ENCODE peak calls at places on chromosomes 1 and 21, in four cellular contexts. D, F, H and E are unnamed samples.

GRCh38 chr1:219805191-219805590 is 123.2 kb downstream of the SLC30A10 start:
- DNase-seq in D (no peak), F (no peak), H (no peak), E (peak; percentile 16)

GRCh38 chr1:56073206-56073605 is 506.2 kb downstream of the PLPP3 start:
- DNase-seq in D (peak; percentile 33), F (no peak), H (no peak), E (no peak)

GRCh38 chr1:22760453-22760852 is 49.8 kb downstream of the EPHB2 start:
- DNase-seq in D (no peak), F (no peak), H (no peak), E (no peak)

GRCh38 chr21:41207401-41208388 is 39.7 kb downstream of the BACE2 start:
- DNase-seq in D (peak; percentile 83), F (peak; percentile 87), H (no peak), E (peak; percentile 8)

GRCh38 chr1:230135726-230136125 is 68.7 kb downstream of the GALNT2 start:
- DNase-seq in D (no peak), F (no peak), H (no peak), E (no peak)

GRCh38 chr1:37147397-37147831 is 113.1 kb upstream of the GRIK3 start:
- DNase-seq in D (no peak), F (peak; percentile 47), H (no peak), E (no peak)

GRCh38 chr1:69737527-69738176 is 169.9 kb downstream of the LRRC7 start:
- DNase-seq in D (peak; percentile 58), F (no peak), H (peak; percentile 2), E (peak; percentile 49)

GRCh38 chr1:25562101-25562927 is 18.9 kb downstream of the LDLRAP1 start:
- DNase-seq in D (no peak), F (no peak), H (no peak), E (no peak)

GRCh38 chr1:150567341-150567716 is 12.1 kb downstream of the MCL1 start:
- DNase-seq in D (no peak), F (no peak), H (no peak), E (no peak)

GRCh38 chr1:206482611-206483010 is 12.3 kb downstream of the IKBKE start:
- DNase-seq in D (no peak), F (no peak), H (no peak), E (no peak)

GRCh38 chr1:30718636-30719405 is 4.6 kb downstream of the MATN1 start:
- DNase-seq in D (peak; percentile 98), F (peak; percentile 97), H (peak; percentile 66), E (peak; percentile 98)

GRCh38 chr21:36454706-36455105 is 25.2 kb downstream of the CLDN14 start:
- DNase-seq in D (peak; percentile 15), F (no peak), H (no peak), E (no peak)

GRCh38 chr1:62439652-62440371 is 3.0 kb downstream of the USP1 start:
- DNase-seq in D (no peak), F (no peak), H (no peak), E (no peak)

GRCh38 chr1:27513958-27514357 is 24.0 kb upstream of the WASF2 start:
- DNase-seq in D (no peak), F (no peak), H (no peak), E (no peak)

GRCh38 chr1:228014235-228014930 is 7.6 kb downstream of the WNT3A start:
- DNase-seq in D (peak; percentile 74), F (no peak), H (no peak), E (no peak)

GRCh38 chr1:207861442-207862177 is 49.3 kb downstream of the CD34 start:
- DNase-seq in D (peak; percentile 50), F (peak; percentile 57), H (no peak), E (no peak)

GRCh38 chr21:37202221-37202805 is 64.8 kb downstream of the VPS26C start:
- DNase-seq in D (no peak), F (no peak), H (no peak), E (no peak)

GRCh38 chr1:7208647-7209180 is 423.5 kb downstream of the CAMTA1 start:
- DNase-seq in D (no peak), F (no peak), H (no peak), E (no peak)

DNA sequence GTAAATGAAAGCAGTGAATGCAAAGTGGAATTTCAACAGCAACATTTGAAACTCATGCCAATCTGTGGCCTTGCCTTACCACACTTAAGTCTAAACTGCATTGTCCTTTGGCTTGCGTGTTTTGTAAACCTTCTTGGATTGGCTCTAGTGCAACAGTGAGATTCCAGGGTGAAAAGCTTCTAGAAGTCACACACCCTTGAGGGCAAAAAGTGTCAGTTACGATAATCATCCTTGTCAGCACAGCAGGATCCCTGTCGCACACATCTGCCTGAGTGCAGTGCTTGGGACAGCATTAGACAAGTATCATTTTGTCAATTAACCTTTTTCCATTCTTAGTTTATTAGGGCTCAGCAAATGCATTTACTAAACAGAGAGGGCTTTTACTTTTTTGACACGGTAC is 243.4 kb upstream of the PTBP2 start:
- DNase-seq in D (no peak), F (no peak), H (no peak), E (no peak)
- TF ChIP-seq CTCF in D (no peak), F (no peak), H (no peak), E (no peak)

GRCh38 chr1:10987840-10988417 is 24.5 kb upstream of the TARDBP start:
- DNase-seq in D (no peak), F (no peak), H (no peak), E (no peak)

GRCh38 chr1:10996100-10996499 is 16.4 kb upstream of the TARDBP start:
- DNase-seq in D (no peak), F (no peak), H (no peak), E (no peak)

GRCh38 chr1:10990828-10991227 is 21.6 kb upstream of the TARDBP start:
- DNase-seq in D (no peak), F (no peak), H (no peak), E (no peak)

GRCh38 chr1:10992864-10993263 is 19.6 kb upstream of the TARDBP start:
- DNase-seq in D (no peak), F (no peak), H (no peak), E (no peak)
- TF ChIP-seq CTCF in D (no peak), F (no peak), H (no peak), E (no peak)

GRCh38 chr1:60596791-60597748 is 485.3 kb upstream of the NFIA start:
- DNase-seq in D (peak; percentile 88), F (no peak), H (no peak), E (no peak)
- TF ChIP-seq CTCF in D (no peak), F (no peak), H (no peak), E (no peak)

GRCh38 chr1:198776602-198777029 is 137.8 kb downstream of the PTPRC start:
- DNase-seq in D (peak; percentile 99), F (peak; percentile 64), H (no peak), E (no peak)
- TF ChIP-seq CTCF in D (no peak), F (no peak), H (no peak), E (no peak)